ENCODE peak calls at places on chromosome 22, in nine cellular contexts. K is heart left ventricle, M is gastrocnemius medialis, R is pancreas, U is psoas muscle, F is neural progenitor cell, W is thoracic aorta, B is AG04450, I is fibroblast of lung. G is an unnamed sample.
A peak's percentile ranks its signal among the peaks of the same experiment; 100 is the strongest.

GRCh38 chr22:44026630-44027511 is 2.8 kb downstream of the PARVB start:
- DNase-seq in U (peak; percentile 85), M (peak; percentile 84), W (peak; percentile 37), F (no peak), I (peak; percentile 69), R (no peak), K (peak; percentile 90), B (no peak), G (peak; percentile 87)

GRCh38 chr22:33076368-33076767 is 18.2 kb upstream of the SYN3 start:
- DNase-seq in R (no peak), B (no peak), F (peak; percentile 61), W (no peak), M (no peak), I (peak; percentile 8), U (no peak), K (no peak), G (no peak)

GRCh38 chr22:38313384-38313955 is 3.8 kb downstream of the CSNK1E start:
- DNase-seq in R (no peak), F (peak; percentile 39), W (peak; percentile 50), I (peak; percentile 94), M (peak; percentile 61), B (peak; percentile 81), U (peak; percentile 88), K (peak; percentile 85), G (peak; percentile 75)

GRCh38 chr22:49676783-49677494 is 150.7 kb downstream of the BRD1 start:
- DNase-seq in F (no peak), K (peak; percentile 13), U (no peak), B (no peak), M (no peak), W (no peak), R (no peak), I (no peak), G (no peak)

GRCh38 chr22:30186048-30186447 is 60.5 kb downstream of the LIF start:
- DNase-seq in B (no peak), W (no peak), K (no peak), R (no peak), F (no peak), U (no peak), I (no peak), M (no peak), G (no peak)

GRCh38 chr22:44002324-44002723 is 21.8 kb upstream of the PARVB start:
- DNase-seq in B (no peak), R (no peak), I (no peak), U (no peak), W (no peak), F (no peak), K (no peak), M (no peak), G (no peak)

GRCh38 chr22:47200273-47201051 is 438.0 kb downstream of the TBC1D22A start:
- DNase-seq in W (no peak), B (no peak), I (no peak), K (no peak), R (no peak), U (peak; percentile 41), F (no peak), M (no peak), G (no peak)

GRCh38 chr22:41526802-41527799 is 17.2 kb downstream of the POLR3H start:
- DNase-seq in W (no peak), I (no peak), F (peak; percentile 47), M (peak; percentile 61), R (peak; percentile 67), B (no peak), K (peak; percentile 50), U (peak; percentile 84), G (peak; percentile 55)

GRCh38 chr22:36435516-36436415 is 45.7 kb downstream of the TXN2 start:
- DNase-seq in R (peak; percentile 81), B (no peak), W (no peak), U (no peak), I (no peak), M (no peak), K (no peak), F (peak; percentile 72), G (peak; percentile 84)

DNA sequence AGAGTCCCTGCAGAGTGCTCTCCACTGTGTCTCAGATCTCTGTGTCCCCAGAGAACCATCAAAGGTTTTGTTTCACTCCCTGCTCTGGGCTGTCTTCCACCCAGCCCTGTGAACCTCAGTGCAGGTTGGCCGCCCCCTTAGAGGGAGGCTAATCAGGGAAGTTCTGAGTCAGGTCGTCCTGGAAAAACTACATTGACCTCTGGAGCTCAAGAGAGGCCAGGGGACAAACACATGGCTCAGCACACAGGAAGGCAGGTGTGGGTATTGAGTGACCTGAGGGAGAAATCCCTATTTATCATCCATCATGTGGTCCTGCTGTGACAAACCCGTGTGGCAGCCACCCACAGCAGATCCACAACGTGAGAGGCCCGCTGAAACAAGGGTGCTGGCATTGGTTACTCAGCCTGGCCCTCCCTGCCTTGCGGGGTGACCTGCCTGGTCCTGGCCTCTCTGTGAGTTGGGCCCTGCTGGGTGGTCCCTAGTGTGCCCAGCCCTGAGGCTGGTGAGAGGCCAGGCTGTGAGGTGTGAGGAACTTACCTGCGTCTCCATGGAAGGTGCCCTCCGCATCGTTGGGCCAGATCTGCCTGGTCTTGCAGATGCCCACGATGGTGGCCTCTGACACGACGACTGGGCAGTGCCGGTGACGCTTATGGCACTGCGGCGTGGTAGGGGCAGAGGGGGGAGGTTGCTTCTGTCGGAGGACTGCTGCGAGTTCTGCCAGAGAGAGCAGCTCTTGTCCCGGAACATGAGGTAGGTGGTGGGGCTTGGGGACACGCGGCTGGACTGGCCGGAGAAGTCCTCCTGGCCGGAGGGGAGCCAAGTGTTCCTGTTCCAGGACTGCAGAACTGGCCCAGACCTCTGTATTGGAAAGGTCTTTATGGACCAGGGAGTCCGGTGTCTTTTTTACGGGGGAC is 671 bp upstream of the BCR start:
- DNase-seq in K (peak; percentile 53), U (peak; percentile 62), B (no peak), F (peak; percentile 29), I (no peak), W (peak; percentile 21), M (no peak), R (peak; percentile 53), G (peak; percentile 34)
- H3K27ac ChIP-seq in K (peak overlapping the region; percentile 49), U (peak overlapping the region; percentile 30), B (no peak overlapping the region), F (no peak overlapping the region), I (no peak overlapping the region), W (peak overlapping the region; percentile 97), M (peak overlapping the region; percentile 68), R (peak overlapping the region; percentile 69), G (peak overlapping the region; percentile 84)

GRCh38 chr22:40027191-40028097 is 32.7 kb downstream of the FAM83F start:
- DNase-seq in R (no peak), K (no peak), F (peak; percentile 0), M (no peak), I (no peak), B (no peak), W (no peak), U (no peak), G (no peak)

GRCh38 chr22:40028098-40028425 is 33.3 kb downstream of the FAM83F start:
- DNase-seq in M (no peak), R (no peak), F (peak; percentile 1), B (no peak), I (no peak), U (no peak), K (no peak), W (no peak), G (no peak)

GRCh38 chr22:40024201-40025061 is 29.7 kb downstream of the FAM83F start:
- DNase-seq in R (peak; percentile 54), I (peak; percentile 53), F (peak; percentile 93), W (no peak), U (peak; percentile 81), M (peak; percentile 38), K (peak; percentile 61), B (no peak), G (peak; percentile 82)

GRCh38 chr22:40025856-40026255 is 31.1 kb downstream of the FAM83F start:
- DNase-seq in W (no peak), U (no peak), R (no peak), I (no peak), B (no peak), M (no peak), F (no peak), K (no peak), G (no peak)

GRCh38 chr22:40026641-40027040 is 31.9 kb downstream of the FAM83F start:
- DNase-seq in I (no peak), B (no peak), W (no peak), K (no peak), F (peak; percentile 1), U (no peak), M (no peak), R (no peak), G (no peak)
- H3K27ac ChIP-seq in I (no peak overlapping the region), B (no peak overlapping the region), W (no peak overlapping the region), K (no peak overlapping the region), F (no peak overlapping the region), U (no peak overlapping the region), M (no peak overlapping the region), R (no peak overlapping the region), G (no peak overlapping the region)

GRCh38 chr22:23877566-23877965 is 16.6 kb upstream of the MIF start:
- DNase-seq in F (no peak), W (no peak), M (no peak), U (no peak), R (no peak), B (no peak), K (no peak), I (no peak), G (no peak)

GRCh38 chr22:23883658-23884057 is 10.5 kb upstream of the MIF start:
- DNase-seq in F (no peak), K (no peak), R (no peak), M (no peak), W (no peak), U (no peak), B (no peak), I (no peak), G (no peak)

GRCh38 chr22:23884133-23884532 is 10.1 kb upstream of the MIF start:
- DNase-seq in I (no peak), R (no peak), B (no peak), K (no peak), U (no peak), F (no peak), W (no peak), M (no peak), G (no peak)

GRCh38 chr22:23878219-23878618 is 16.0 kb upstream of the MIF start:
- DNase-seq in M (peak; percentile 67), B (no peak), F (no peak), W (no peak), I (no peak), U (peak; percentile 73), R (no peak), K (peak; percentile 55), G (no peak)

GRCh38 chr22:23882370-23882769 is 11.8 kb upstream of the MIF start:
- DNase-seq in K (no peak), U (no peak), M (no peak), B (no peak), F (no peak), R (no peak), W (no peak), I (no peak), G (no peak)
- H3K27ac ChIP-seq in K (no peak overlapping the region), U (no peak overlapping the region), M (no peak overlapping the region), B (no peak overlapping the region), F (no peak overlapping the region), R (no peak overlapping the region), W (no peak overlapping the region), I (no peak overlapping the region), G (no peak overlapping the region)

DNA sequence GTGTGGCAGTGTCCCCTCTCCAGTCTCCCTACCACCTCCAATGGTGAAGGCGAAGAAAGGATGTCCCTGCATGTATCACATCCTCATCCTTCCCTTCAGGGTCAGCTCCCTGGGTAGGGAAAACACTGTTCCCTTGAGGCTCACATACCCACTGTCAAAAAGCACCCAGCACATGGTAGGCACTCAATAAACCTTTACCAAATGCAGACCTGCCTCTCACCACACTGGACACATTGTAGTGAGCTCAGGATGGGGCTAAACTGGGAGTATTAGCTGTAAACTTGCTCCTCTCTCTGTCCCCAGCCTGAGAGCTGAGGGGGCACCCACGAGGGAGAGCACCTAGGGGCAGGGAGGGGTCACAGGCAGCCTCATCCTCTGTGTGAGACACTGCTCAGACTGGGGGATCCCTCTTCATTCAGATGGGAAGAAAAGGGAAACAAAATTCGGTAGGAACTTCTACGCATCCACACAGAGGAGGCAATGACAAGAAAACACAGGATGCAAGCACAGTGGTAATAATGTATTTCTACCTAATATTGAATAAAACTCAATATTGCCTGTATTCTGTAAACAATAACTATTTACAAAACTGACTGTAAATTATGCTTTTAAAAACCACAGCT is 101.6 kb upstream of the TOP3B start:
- DNase-seq in F (no peak), I (no peak), B (no peak), R (no peak), K (no peak), U (no peak), W (no peak), M (no peak), G (no peak)
- H3K27ac ChIP-seq in F (no peak overlapping the region), I (no peak overlapping the region), B (no peak overlapping the region), R (no peak overlapping the region), K (no peak overlapping the region), U (no peak overlapping the region), W (no peak overlapping the region), M (no peak overlapping the region), G (no peak overlapping the region)

G was measured in transverse colon.